ENCODE peak calls at places on chromosomes 13 and 19, in five cellular contexts. V, E, W, K and L are unnamed samples.

GRCh38 chr13:95087746-95088305 is 213.4 kb downstream of the ABCC4 start:
- DNase-seq in E (peak), K (no peak), V (no peak), W (no peak), L (peak)

GRCh38 chr13:26423634-26424033 is 133.8 kb upstream of the WASF3 start:
- DNase-seq in W (peak), E (peak), V (no peak), K (no peak), L (no peak)

GRCh38 chr13:27147530-27148170 is 24.0 kb downstream of the USP12 start:
- DNase-seq in E (peak), K (no peak), W (no peak), V (peak), L (no peak)

GRCh38 chr13:95300625-95301134 is 571 bp downstream of the ABCC4 start:
- DNase-seq in E (peak), K (peak), V (no peak), W (peak), L (peak)

GRCh38 chr13:24910502-24911134 is 146.6 kb downstream of the RNF17 start:
- DNase-seq in K (no peak), E (peak), V (no peak), W (no peak), L (no peak)

GRCh38 chr13:97267418-97268059 is 45.4 kb downstream of the MBNL2 start:
- DNase-seq in W (no peak), E (no peak), V (no peak), K (no peak), L (no peak)

GRCh38 chr13:27389891-27390290 is 34.5 kb upstream of the GTF3A start:
- DNase-seq in V (no peak), E (no peak), W (no peak), K (no peak), L (no peak)

GRCh38 chr19:44532819-44533218 is 3.3 kb upstream of the CEACAM20 start:
- DNase-seq in E (no peak), W (no peak), K (no peak), V (no peak), L (no peak)

GRCh38 chr19:13935765-13936486 is 2.3 kb downstream of the PODNL1 start:
- DNase-seq in E (no peak), W (peak), V (no peak), K (peak), L (no peak)

GRCh38 chr19:48501446-48501960 is 10.1 kb downstream of the LMTK3 start:
- DNase-seq in K (peak), W (no peak), E (no peak), V (peak), L (peak)

GRCh38 chr13:81779896-81780295 is 1439.0 kb upstream of the SPRY2 start:
- DNase-seq in W (no peak), V (no peak), K (no peak), E (no peak), L (no peak)

GRCh38 chr13:47114030-47114429 is 217.2 kb upstream of the HTR2A start:
- DNase-seq in W (no peak), K (no peak), V (no peak), E (peak), L (no peak)

GRCh38 chr13:27792393-27793218 is at the start of gene GSX1:
- DNase-seq in V (no peak), W (no peak), K (peak), E (peak), L (peak)

GRCh38 chr19:1309977-1310852 is 24.5 kb downstream of the EFNA2 start:
- DNase-seq in E (no peak), W (no peak), K (no peak), V (no peak), L (no peak)

GRCh38 chr19:1173160-1173844 is 766 bp downstream of the SBNO2 start:
- DNase-seq in W (peak), K (peak), V (no peak), E (no peak), L (no peak)

GRCh38 chr19:4567584-4568071 is 8.1 kb upstream of the SEMA6B start:
- DNase-seq in K (peak), V (no peak), E (peak), W (peak), L (peak)

DNA sequence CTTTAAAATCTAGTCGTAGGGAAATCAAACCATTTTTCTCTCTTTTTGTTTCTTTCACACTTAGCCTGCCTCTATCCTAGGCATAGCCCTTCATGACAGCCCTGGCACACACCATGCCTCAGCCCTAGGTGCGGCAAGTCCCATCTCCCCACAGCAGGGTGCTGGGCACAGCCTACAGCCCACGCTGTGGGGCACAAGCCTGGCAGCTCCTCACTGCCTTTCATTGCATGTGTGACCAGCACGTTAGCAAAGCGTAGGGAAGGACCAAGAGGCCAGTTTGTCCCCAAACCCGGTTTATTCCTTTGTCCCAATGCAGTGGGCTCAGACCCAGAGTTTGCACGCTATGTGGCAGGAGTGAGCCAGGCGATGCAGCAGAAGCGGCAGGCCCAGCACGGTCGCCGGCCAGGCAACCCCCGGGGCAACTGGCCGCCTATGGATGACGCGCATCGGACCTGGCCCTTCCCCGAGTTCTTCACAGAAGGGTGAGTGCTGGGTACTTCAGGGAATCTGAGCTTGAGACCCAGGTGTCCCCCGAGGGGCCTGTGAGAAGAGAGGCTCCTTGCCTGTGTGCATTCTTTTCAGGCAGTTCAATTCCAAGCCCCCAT is 17.3 kb upstream of the GPI start:
- DNase-seq in W (no peak), K (no peak), E (no peak), V (no peak), L (no peak)
- TF ChIP-seq MXI1 in W (no peak), K (no peak), E (no peak), V (no peak), L (no peak)

GRCh38 chr13:99315186-99315585 is 8.0 kb upstream of the GPR183 start:
- DNase-seq in K (no peak), V (no peak), W (no peak), E (no peak), L (no peak)

GRCh38 chr13:99313941-99314340 is 6.7 kb upstream of the GPR183 start:
- DNase-seq in V (no peak), W (no peak), K (no peak), E (no peak), L (no peak)

GRCh38 chr13:99316224-99316623 is 9.0 kb upstream of the GPR183 start:
- DNase-seq in K (no peak), W (no peak), E (no peak), V (no peak), L (no peak)

GRCh38 chr13:99313473-99313872 is 6.3 kb upstream of the GPR183 start:
- DNase-seq in K (no peak), V (no peak), E (no peak), W (no peak), L (no peak)

DNA sequence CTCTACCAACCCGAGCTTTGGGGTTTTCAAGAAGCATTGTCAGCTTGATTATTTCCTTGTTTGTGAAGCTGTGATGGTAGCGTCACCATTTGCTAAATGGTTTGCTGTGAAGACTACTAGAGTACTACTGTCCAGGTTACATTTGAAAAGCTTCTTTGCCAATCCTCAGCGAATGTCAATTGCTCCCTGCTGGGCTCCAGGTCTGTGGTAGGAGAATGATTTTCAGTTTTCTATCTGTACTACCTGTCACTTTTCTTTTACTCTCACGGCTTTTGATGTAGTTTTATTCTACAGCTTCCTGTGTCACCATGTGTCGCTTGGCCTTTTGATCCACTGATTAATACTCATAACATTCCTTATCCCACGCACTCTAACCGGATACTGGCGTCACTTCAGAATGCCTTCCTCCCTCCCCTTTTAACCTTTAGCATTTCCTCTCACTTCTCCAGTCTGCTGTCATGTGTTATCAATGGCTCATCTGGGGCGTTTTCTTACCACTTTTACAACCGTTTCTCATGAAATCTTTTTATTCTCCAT is 7.5 kb upstream of the GPR183 start:
- DNase-seq in V (no peak), W (no peak), K (peak), E (peak), L (no peak)
- TF ChIP-seq MXI1 in V (no peak), W (no peak), K (no peak), E (no peak), L (no peak)

GRCh38 chr19:54204767-54205468 is 4.3 kb downstream of the RPS9 start:
- DNase-seq in K (no peak), V (no peak), E (no peak), W (no peak), L (no peak)
- TF ChIP-seq MXI1 in K (no peak), V (no peak), E (no peak), W (no peak), L (no peak)

GRCh38 chr19:55254625-55254977 is 4.2 kb downstream of the PPP6R1 start:
- DNase-seq in W (no peak), K (no peak), V (no peak), E (no peak), L (no peak)
- TF ChIP-seq MXI1 in W (no peak), K (no peak), V (no peak), E (no peak), L (no peak)

GRCh38 chr19:31676271-31677004 is 327.2 kb upstream of the TSHZ3 start:
- DNase-seq in E (no peak), V (no peak), K (no peak), W (peak), L (no peak)
- TF ChIP-seq MXI1 in E (no peak), V (no peak), K (no peak), W (no peak), L (no peak)

GRCh38 chr13:88303157-88303556 is 632.0 kb downstream of the SLITRK5 start:
- DNase-seq in V (no peak), K (no peak), W (no peak), E (no peak), L (no peak)
- TF ChIP-seq MXI1 in V (no peak), K (no peak), W (no peak), E (no peak), L (no peak)